ENCODE peak calls at places on chromosomes 1 and 21, in five cellular contexts. O is type B pancreatic cell, D is B cell, F is mammary epithelial cell, I is ascending aorta. L is an unnamed sample.

GRCh38 chr21:33780631-33781030 is 135.0 kb downstream of the ATP5PO start:
- DNase-seq in O (no peak), F (no peak), D (no peak), I (no peak), L (no peak)

GRCh38 chr1:234571692-234572091 is 38.3 kb downstream of the IRF2BP2 start:
- DNase-seq in I (peak), D (no peak), O (peak), F (no peak), L (no peak)

GRCh38 chr1:234912541-234913312 is 215.9 kb downstream of the TOMM20 start:
- DNase-seq in F (no peak), I (peak), O (no peak), D (no peak), L (no peak)

GRCh38 chr1:63813829-63814277 is 40.0 kb downstream of the ROR1 start:
- DNase-seq in F (peak), D (no peak), I (peak), O (no peak), L (no peak)

GRCh38 chr1:5660141-5660935 is 331.9 kb downstream of the NPHP4 start:
- DNase-seq in O (no peak), F (no peak), D (no peak), I (no peak), L (no peak)

GRCh38 chr1:150537732-150538684 is 11.2 kb upstream of the ADAMTSL4 start:
- DNase-seq in O (no peak), F (peak), D (no peak), I (peak), L (no peak)

GRCh38 chr21:36005018-36005417 is 55.3 kb downstream of the SETD4 start:
- DNase-seq in O (no peak), D (no peak), I (no peak), F (no peak), L (no peak)

GRCh38 chr1:11692899-11693590 is 1.5 kb downstream of the DRAXIN start:
- DNase-seq in D (no peak), I (peak), O (no peak), F (peak), L (no peak)

GRCh38 chr1:13892671-13893325 is 192.8 kb downstream of the PRDM2 start:
- DNase-seq in F (no peak), O (peak), I (no peak), D (no peak), L (peak)

GRCh38 chr1:58948671-58949070 is 164.8 kb upstream of the JUN start:
- DNase-seq in D (no peak), O (no peak), F (no peak), I (no peak), L (no peak)

GRCh38 chr1:74502432-74502831 is 10.0 kb downstream of the LRRC53 start:
- DNase-seq in I (no peak), O (no peak), F (peak), D (no peak), L (peak)

GRCh38 chr1:219555031-219555667 is 57.8 kb downstream of the ZC3H11B start:
- DNase-seq in F (peak), D (no peak), O (no peak), I (no peak), L (no peak)

GRCh38 chr1:938088-938683 is 14.5 kb downstream of the SAMD11 start:
- DNase-seq in O (no peak), D (no peak), I (no peak), F (no peak), L (no peak)

GRCh38 chr21:15172963-15173362 is 108.2 kb upstream of the NRIP1 start:
- DNase-seq in I (no peak), F (no peak), O (no peak), D (no peak), L (no peak)

GRCh38 chr1:223301346-223301745 is 62.6 kb downstream of the SUSD4 start:
- DNase-seq in O (no peak), I (no peak), D (no peak), F (no peak), L (no peak)

GRCh38 chr1:45687753-45688737 is at the start of gene TMEM69:
- DNase-seq in F (peak), O (peak), I (peak), D (peak), L (peak)
- TF ChIP-seq CTCF in F (peak), O (peak), I (peak), D (no peak), L (no peak)

GRCh38 chr1:160638926-160639325 is 7.9 kb downstream of the SLAMF1 start:
- DNase-seq in I (no peak), D (no peak), O (no peak), F (no peak), L (no peak)
- TF ChIP-seq CTCF in I (no peak), D (no peak), O (no peak), F (no peak), L (no peak)

GRCh38 chr1:16155537-16156410 is at the start of gene EPHA2:
- DNase-seq in F (peak), O (peak), I (peak), D (peak), L (peak)

GRCh38 chr1:16151985-16152384 is 3.9 kb downstream of the EPHA2 start:
- DNase-seq in F (no peak), I (no peak), O (no peak), D (no peak), L (no peak)

GRCh38 chr1:16152521-16153087 is 3.3 kb downstream of the EPHA2 start:
- DNase-seq in F (no peak), D (no peak), O (no peak), I (no peak), L (no peak)

GRCh38 chr1:16153110-16153998 is 2.5 kb downstream of the EPHA2 start:
- DNase-seq in I (no peak), D (no peak), F (no peak), O (no peak), L (no peak)

DNA sequence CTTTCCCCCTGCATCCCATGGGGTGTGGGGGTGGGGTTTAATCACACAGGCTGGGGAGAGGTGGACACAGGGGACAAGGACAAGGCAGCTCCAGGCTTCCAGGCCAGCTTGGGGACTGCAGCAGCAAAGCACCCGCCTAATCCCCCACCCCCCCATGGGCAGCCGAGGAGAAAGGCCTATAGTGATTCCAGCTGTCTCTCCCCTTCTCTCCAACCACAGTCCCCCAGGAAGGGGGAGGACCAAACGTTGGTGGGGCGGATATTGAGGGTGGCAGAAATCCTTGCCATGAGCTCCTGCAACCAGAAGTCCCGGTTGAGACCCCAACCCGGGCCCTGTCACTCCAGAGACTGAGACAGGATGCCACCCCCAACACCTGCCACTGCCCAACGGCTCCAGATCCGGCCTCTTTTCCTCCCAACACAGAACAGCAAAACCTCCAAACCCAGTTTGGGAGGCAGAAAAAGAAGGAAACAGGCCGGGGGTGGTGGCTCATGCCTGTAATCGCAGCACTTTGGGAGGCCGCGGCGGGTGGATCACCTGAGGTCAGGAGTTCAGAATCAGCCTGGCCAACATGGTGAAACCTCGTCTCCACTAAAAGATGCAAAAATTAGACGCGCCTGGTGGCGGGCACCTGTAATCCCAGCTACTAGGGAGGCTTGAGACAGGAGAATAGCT is 1.7 kb downstream of the EPHA2 start:
- DNase-seq in I (no peak), O (no peak), D (no peak), F (no peak), L (no peak)
- TF ChIP-seq CTCF in I (no peak), O (no peak), D (no peak), F (no peak), L (no peak)

GRCh38 chr1:34279971-34280370 is 103.3 kb downstream of the C1orf94 start:
- DNase-seq in D (no peak), O (no peak), F (no peak), I (no peak), L (no peak)
- TF ChIP-seq CTCF in D (no peak), O (no peak), F (no peak), I (no peak), L (no peak)

GRCh38 chr1:156489935-156490293 is 10.7 kb downstream of the MEF2D start:
- DNase-seq in I (no peak), F (no peak), D (no peak), O (no peak), L (no peak)

GRCh38 chr1:156491151-156491949 is 9.2 kb downstream of the MEF2D start:
- DNase-seq in F (no peak), I (no peak), O (no peak), D (no peak), L (no peak)

GRCh38 chr1:156492013-156492590 is 8.5 kb downstream of the MEF2D start:
- DNase-seq in D (no peak), I (no peak), O (no peak), F (no peak), L (no peak)

GRCh38 chr1:156489166-156489934 is 11.2 kb downstream of the MEF2D start:
- DNase-seq in O (no peak), F (no peak), I (no peak), D (no peak), L (peak)

GRCh38 chr1:156490401-156491032 is 10.1 kb downstream of the MEF2D start:
- DNase-seq in O (no peak), D (no peak), F (no peak), I (peak), L (no peak)
- TF ChIP-seq CTCF in O (peak), D (no peak), F (no peak), I (peak), L (no peak)

GRCh38 chr21:40841524-40842196 is 5.3 kb downstream of the DSCAM start:
- DNase-seq in D (no peak), F (peak), O (peak), I (no peak), L (no peak)
- TF ChIP-seq CTCF in D (no peak), F (peak), O (peak), I (no peak), L (no peak)

L was measured in GM13976.